ENCODE peak calls at places on chromosome 2, in ten cellular contexts. N is astrocyte, C is PC-3, K is tibial nerve, D is fibroblast of lung, E is left ventricle myocardium inferior, J is heart right ventricle, Z is kidney, B is tibial artery, L is right atrium auricular region. H is an unnamed sample.

GRCh38 chr2:129794517-129794916 is 184.9 kb upstream of the RAB6C start:
- DNase-seq in E (no peak), N (no peak), D (no peak), J (no peak), C (no peak), B (no peak), L (peak), Z (no peak), K (no peak), H (no peak)

GRCh38 chr2:28869494-28870145 is 489 bp downstream of the TRMT61B start:
- DNase-seq in C (no peak), L (no peak), D (no peak), J (peak), E (no peak), N (no peak), B (no peak), Z (peak), K (no peak), H (no peak)

GRCh38 chr2:131132729-131133128 is 27.6 kb downstream of the PLEKHB2 start:
- DNase-seq in N (no peak), L (no peak), D (no peak), E (no peak), C (no peak), J (no peak), B (no peak), K (no peak), Z (no peak), H (no peak)

GRCh38 chr2:174794851-174795374 is 30.6 kb upstream of the CHRNA1 start:
- DNase-seq in C (no peak), D (peak), N (peak), K (no peak), Z (no peak), E (no peak), L (no peak), J (no peak), B (no peak), H (no peak)

GRCh38 chr2:65018141-65018582 is 29.0 kb downstream of the SLC1A4 start:
- DNase-seq in N (no peak), Z (no peak), D (no peak), L (no peak), E (peak), K (no peak), J (peak), C (no peak), B (peak), H (no peak)

GRCh38 chr2:27720004-27720551 is 51.4 kb upstream of the MRPL33 start:
- DNase-seq in B (peak), L (no peak), J (no peak), C (peak), Z (no peak), N (peak), E (no peak), K (no peak), D (peak), H (no peak)

GRCh38 chr2:121075641-121076500 is 209.1 kb downstream of the TFCP2L1 start:
- DNase-seq in C (peak), L (no peak), D (no peak), N (no peak), B (no peak), K (no peak), J (no peak), Z (no peak), E (no peak), H (no peak)

GRCh38 chr2:190069936-190070696 is 7.6 kb upstream of the MSTN start:
- DNase-seq in K (no peak), B (no peak), E (no peak), J (peak), L (no peak), D (peak), N (peak), Z (no peak), C (peak), H (peak)

GRCh38 chr2:164717000-164717597 is 95.8 kb upstream of the GRB14 start:
- DNase-seq in Z (no peak), E (no peak), N (no peak), C (peak), D (peak), B (no peak), K (no peak), L (no peak), J (no peak), H (no peak)

GRCh38 chr2:26678026-26678425 is 14.5 kb upstream of the KCNK3 start:
- DNase-seq in K (no peak), C (peak), B (no peak), J (no peak), N (no peak), L (no peak), E (no peak), D (no peak), Z (no peak), H (no peak)

GRCh38 chr2:40823465-40823864 is 371.6 kb upstream of the SLC8A1 start:
- DNase-seq in D (no peak), J (no peak), Z (no peak), N (no peak), E (no peak), C (no peak), B (no peak), K (no peak), L (no peak), H (no peak)

GRCh38 chr2:126172785-126173184 is 483.2 kb upstream of the GYPC start:
- DNase-seq in L (no peak), N (no peak), E (no peak), D (no peak), J (no peak), B (no peak), C (no peak), Z (no peak), K (no peak), H (no peak)

GRCh38 chr2:83696838-83697237 is 762.2 kb downstream of the SUCLG1 start:
- DNase-seq in E (no peak), C (no peak), L (no peak), Z (no peak), N (no peak), K (no peak), J (no peak), D (no peak), B (no peak), H (no peak)

GRCh38 chr2:20421336-20421987 is 25.4 kb upstream of the RHOB start:
- DNase-seq in B (peak), D (no peak), E (no peak), J (no peak), L (peak), C (no peak), Z (no peak), N (no peak), K (no peak), H (no peak)

GRCh38 chr2:240564191-240564570 is 4.0 kb downstream of the DUSP28 start:
- DNase-seq in B (no peak), L (peak), E (no peak), K (no peak), Z (no peak), C (no peak), D (no peak), J (no peak), N (no peak), H (peak)

GRCh38 chr2:102271844-102272243 is 39.5 kb upstream of the IL1RL1 start:
- DNase-seq in Z (no peak), L (no peak), J (no peak), C (peak), N (no peak), B (no peak), E (no peak), K (no peak), D (no peak), H (no peak)

GRCh38 chr2:71801969-71802368 is 345.7 kb downstream of the CYP26B1 start:
- DNase-seq in B (peak), Z (no peak), J (peak), C (peak), L (peak), K (peak), E (peak), D (peak), N (peak), H (no peak)

GRCh38 chr2:164593541-164593940 is 27.7 kb downstream of the GRB14 start:
- DNase-seq in N (no peak), Z (no peak), C (no peak), J (no peak), E (no peak), K (no peak), L (no peak), B (no peak), D (no peak), H (no peak)

GRCh38 chr2:161159829-161160225 is 401 bp upstream of the TANK start:
- DNase-seq in C (no peak), B (no peak), L (no peak), J (no peak), N (no peak), D (no peak), K (no peak), E (no peak), Z (no peak), H (no peak)

GRCh38 chr2:8882094-8882493 is 44.7 kb upstream of the KIDINS220 start:
- DNase-seq in N (no peak), J (no peak), C (peak), K (no peak), D (peak), Z (no peak), E (no peak), B (no peak), L (no peak), H (peak)
- TF ChIP-seq CTCF in N (peak), J (no peak), C (peak), K (no peak), D (peak), Z (no peak), E (peak), B (no peak), L (no peak), H (no peak)

DNA sequence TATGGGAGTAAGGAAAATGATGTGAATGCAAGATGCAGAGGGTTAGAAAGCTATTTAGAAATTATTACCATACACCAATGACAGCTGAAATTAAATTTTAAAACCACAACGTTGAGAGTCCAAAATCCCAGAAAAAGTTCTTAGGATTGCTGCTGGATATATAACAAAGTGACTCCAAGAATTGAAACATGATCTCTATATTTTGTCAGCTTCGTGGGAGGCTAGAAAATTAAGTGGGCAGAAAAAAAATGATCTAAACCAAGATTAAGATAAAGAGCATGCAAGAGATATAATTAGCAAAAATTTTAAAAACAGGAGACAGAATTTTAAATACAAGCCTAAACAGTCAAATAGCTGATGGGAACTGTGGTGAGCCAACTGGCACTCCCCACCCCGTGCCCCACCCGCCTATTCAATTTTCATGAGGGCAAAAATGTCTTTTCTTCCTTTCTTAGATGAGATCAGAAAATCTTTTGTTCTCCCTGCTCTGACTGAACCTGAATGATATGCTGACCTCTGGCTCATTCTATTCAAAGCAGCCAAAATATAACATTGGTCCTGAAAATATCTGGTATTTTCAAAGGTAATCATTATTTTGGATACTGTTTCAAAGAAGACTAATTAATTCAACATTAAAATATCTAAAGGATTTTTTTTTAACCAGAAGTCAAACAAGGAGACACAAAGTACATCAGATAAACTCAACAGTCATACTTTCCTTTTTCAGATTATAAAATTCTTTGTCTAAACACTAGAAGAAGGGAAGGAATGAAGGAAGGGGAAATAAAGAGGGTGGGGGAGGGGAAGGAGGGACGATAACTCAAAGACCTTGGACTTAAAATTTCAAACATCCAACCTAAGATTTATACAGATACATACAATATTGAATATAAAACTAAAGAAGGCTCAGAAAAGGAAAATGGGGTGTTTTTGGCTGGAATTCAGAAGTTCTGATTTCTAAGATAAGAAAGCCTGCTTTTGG is 12.2 kb downstream of the KANSL3 start:
- DNase-seq in L (no peak), J (no peak), D (no peak), B (no peak), K (no peak), Z (no peak), N (peak), E (no peak), C (no peak), H (no peak)
- H3K4me3 ChIP-seq in L (no peak), J (no peak), D (no peak), B (no peak), K (no peak), Z (no peak), N (no peak), E (no peak), C (no peak), H (no peak)

DNA sequence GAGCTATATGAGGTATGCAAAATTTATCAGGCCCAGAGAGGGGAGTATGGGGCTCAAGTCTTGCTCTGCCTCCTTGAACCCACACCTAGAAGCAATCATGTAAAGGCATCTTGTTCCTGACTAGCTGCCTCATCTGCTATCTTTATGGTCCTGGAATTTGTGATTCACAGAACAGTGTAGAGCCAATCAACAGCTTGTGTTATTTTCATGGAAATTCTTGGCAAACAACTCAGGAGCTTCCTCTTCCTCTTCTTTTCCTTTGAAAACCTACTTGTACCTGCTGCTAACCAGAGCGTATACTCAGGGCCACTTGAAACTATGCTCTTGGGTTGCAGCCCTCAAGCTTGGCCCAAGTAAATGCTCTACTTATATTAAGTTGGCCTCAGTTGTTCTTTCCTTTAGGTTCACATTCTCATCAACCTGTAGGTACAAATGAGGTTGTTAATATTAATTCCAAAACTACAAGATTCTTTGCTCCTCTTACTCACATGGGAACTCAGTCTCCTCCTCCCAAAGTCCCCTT is 3.5 kb upstream of the NOSTRIN start:
- DNase-seq in J (no peak), D (no peak), L (no peak), K (no peak), B (no peak), N (no peak), E (no peak), C (no peak), Z (no peak), H (no peak)
- TF ChIP-seq CTCF in J (no peak), D (no peak), L (no peak), K (no peak), B (no peak), N (no peak), E (no peak), C (no peak), Z (no peak), H (no peak)

GRCh38 chr2:11112870-11113428 is 42.3 kb upstream of the SLC66A3 start:
- DNase-seq in C (no peak), L (no peak), B (no peak), Z (no peak), E (no peak), N (no peak), D (no peak), J (no peak), K (no peak), H (no peak)

GRCh38 chr2:11117776-11118175 is 37.5 kb upstream of the SLC66A3 start:
- DNase-seq in D (no peak), E (no peak), Z (no peak), L (no peak), B (no peak), C (no peak), J (no peak), K (no peak), N (no peak), H (no peak)

GRCh38 chr2:11109002-11109401 is 46.3 kb upstream of the SLC66A3 start:
- DNase-seq in Z (no peak), D (no peak), J (no peak), N (no peak), L (no peak), K (no peak), C (no peak), B (no peak), E (no peak), H (no peak)

GRCh38 chr2:11111811-11112425 is 43.3 kb upstream of the SLC66A3 start:
- DNase-seq in B (peak), D (no peak), L (no peak), K (no peak), J (no peak), E (no peak), C (no peak), Z (no peak), N (no peak), H (no peak)
- H3K4me3 ChIP-seq in B (no peak), D (no peak), L (no peak), K (no peak), J (no peak), E (no peak), C (no peak), Z (no peak), N (no peak), H (no peak)

GRCh38 chr2:79369127-79369526 is 143.7 kb upstream of the CTNNA2 start:
- DNase-seq in C (no peak), D (no peak), E (no peak), J (no peak), K (no peak), B (no peak), Z (no peak), L (no peak), N (no peak), H (no peak)
- TF ChIP-seq CTCF in C (no peak), D (no peak), E (no peak), J (no peak), K (no peak), B (no peak), Z (no peak), L (no peak), N (no peak), H (no peak)

GRCh38 chr2:239274391-239275001 is 126.3 kb downstream of the HDAC4 start:
- DNase-seq in N (peak), D (peak), C (peak), B (peak), L (no peak), J (no peak), E (no peak), Z (no peak), K (peak), H (no peak)

GRCh38 chr2:239273280-239274234 is 127.3 kb downstream of the HDAC4 start:
- DNase-seq in L (no peak), E (no peak), B (peak), D (no peak), J (no peak), Z (no peak), C (no peak), K (no peak), N (no peak), H (no peak)

GRCh38 chr2:239275871-239276812 is 124.7 kb downstream of the HDAC4 start:
- DNase-seq in N (peak), D (peak), Z (peak), K (no peak), J (peak), C (no peak), L (peak), B (peak), E (peak), H (peak)

GRCh38 chr2:239276813-239277193 is 124.0 kb downstream of the HDAC4 start:
- DNase-seq in K (no peak), Z (no peak), N (no peak), C (no peak), D (no peak), B (no peak), L (no peak), E (no peak), J (no peak), H (no peak)

DNA sequence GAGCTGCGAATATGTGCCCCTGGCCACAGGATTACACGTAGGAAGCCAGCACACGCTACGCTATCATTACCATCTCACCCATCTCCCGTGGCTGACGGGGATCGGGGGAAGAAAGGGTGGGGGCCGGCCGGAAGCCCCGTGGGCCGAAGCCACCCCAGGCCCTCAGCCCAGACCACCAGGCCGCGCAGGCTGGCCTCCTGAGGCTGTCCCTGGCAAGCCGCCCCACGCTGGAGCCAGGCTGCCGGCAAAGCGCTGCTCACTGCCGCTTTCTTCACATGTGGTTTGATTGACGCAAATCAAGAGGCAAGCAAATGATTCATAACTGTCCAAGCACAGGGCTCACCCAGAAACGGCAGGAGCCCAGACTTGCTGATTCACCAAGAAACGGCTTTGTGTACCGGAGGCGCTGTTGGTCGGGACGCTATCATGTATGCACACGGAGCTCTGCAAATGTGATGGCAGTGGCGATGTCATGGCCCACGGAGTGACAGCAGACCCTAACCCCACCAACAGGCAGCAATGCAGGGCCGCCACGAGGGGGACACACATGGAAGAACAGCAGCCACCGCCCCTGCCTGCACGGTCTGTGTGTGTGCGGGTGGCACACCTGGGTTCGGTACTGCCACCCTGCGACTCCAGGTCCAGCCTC is 125.7 kb downstream of the HDAC4 start:
- DNase-seq in L (peak), N (peak), E (peak), J (peak), D (peak), K (peak), Z (peak), C (peak), B (peak), H (peak)
- H3K4me3 ChIP-seq in L (no peak), N (peak), E (peak), J (peak), D (peak), K (no peak), Z (no peak), C (peak), B (peak), H (no peak)

H was measured in mucosa of descending colon.